ENCODE peak calls at places on chromosomes 12 and 14, in five cellular contexts. E is stomach, D is tibial nerve, F is Panc1, N is IMR-90. P is an unnamed sample.

GRCh38 chr14:32986791-32987545 is 48.3 kb downstream of the NPAS3 start:
- DNase-seq in F (no peak), D (no peak), E (no peak), N (no peak), P (no peak)

GRCh38 chr12:33486058-33486457 is 46.4 kb upstream of the SYT10 start:
- DNase-seq in D (no peak), N (no peak), E (no peak), F (no peak), P (no peak)

GRCh38 chr12:114500775-114501473 is 95.0 kb upstream of the TBX5 start:
- DNase-seq in D (no peak), E (no peak), N (no peak), F (no peak), P (no peak)

GRCh38 chr12:54416908-54417603 is 2.0 kb downstream of the ITGA5 start:
- DNase-seq in D (no peak), N (no peak), E (no peak), F (no peak), P (no peak)

GRCh38 chr14:69491226-69491625 is 6.7 kb downstream of the PLEKHD1 start:
- DNase-seq in D (no peak), E (no peak), N (no peak), F (no peak), P (no peak)

GRCh38 chr14:70013269-70013873 is 134.2 kb downstream of the SMOC1 start:
- DNase-seq in N (peak; percentile 30), D (no peak), E (peak; percentile 58), F (no peak), P (no peak)

GRCh38 chr12:61525331-61525730 is 734.9 kb upstream of the USP15 start:
- DNase-seq in D (no peak), F (no peak), N (no peak), E (no peak), P (no peak)

GRCh38 chr14:44701563-44702263 is 194.6 kb upstream of the FSCB start:
- DNase-seq in D (no peak), F (no peak), E (no peak), N (peak; percentile 2), P (no peak)

GRCh38 chr12:23555808-23556207 is 393.7 kb downstream of the SOX5 start:
- DNase-seq in N (no peak), D (no peak), F (no peak), E (no peak), P (no peak)

GRCh38 chr14:73238941-73239340 is 1.6 kb downstream of the PAPLN start:
- DNase-seq in F (no peak), E (no peak), D (peak; percentile 12), N (no peak), P (no peak)

GRCh38 chr14:75568791-75569190 is 9.6 kb upstream of the FLVCR2 start:
- DNase-seq in N (no peak), E (no peak), F (no peak), D (no peak), P (no peak)

GRCh38 chr12:116490481-116490880 is 68.7 kb upstream of the MAP1LC3B2 start:
- DNase-seq in F (no peak), E (no peak), D (no peak), N (peak; percentile 65), P (no peak)

GRCh38 chr12:120090626-120091295 is 25.8 kb downstream of the RAB35 start:
- DNase-seq in D (no peak), E (no peak), N (no peak), F (no peak), P (no peak)

GRCh38 chr14:32073537-32074189 is 3.4 kb upstream of the ARHGAP5 start:
- DNase-seq in E (peak; percentile 49), D (no peak), F (peak; percentile 64), N (peak; percentile 82), P (peak; percentile 51)

GRCh38 chr14:92555440-92556111 is 42.0 kb downstream of the RIN3 start:
- DNase-seq in E (no peak), F (no peak), N (no peak), D (no peak), P (no peak)

GRCh38 chr12:43407816-43408645 is 144.0 kb downstream of the ADAMTS20 start:
- DNase-seq in F (no peak), D (no peak), N (peak; percentile 50), E (no peak), P (no peak)

GRCh38 chr14:73463411-73463810 is 5.1 kb upstream of the NUMB start:
- DNase-seq in E (peak; percentile 33), D (no peak), F (peak; percentile 39), N (peak; percentile 98), P (no peak)

GRCh38 chr14:77268989-77269595 is 1.9 kb downstream of the NGB start:
- DNase-seq in E (no peak), D (no peak), F (no peak), N (no peak), P (no peak)

GRCh38 chr14:20614038-20614840 is 23.1 kb upstream of the RNASE12 start:
- DNase-seq in D (no peak), N (no peak), F (no peak), E (no peak), P (no peak)

GRCh38 chr12:105076098-105076497 is 8.2 kb downstream of the ALDH1L2 start:
- DNase-seq in D (no peak), E (no peak), N (peak; percentile 71), F (no peak), P (no peak)

GRCh38 chr12:94326727-94327126 is 132.9 kb downstream of the CEP83 start:
- DNase-seq in D (no peak), E (no peak), F (no peak), N (peak; percentile 78), P (no peak)

GRCh38 chr12:59084758-59085383 is 164.6 kb upstream of the LRIG3 start:
- DNase-seq in D (no peak), F (no peak), E (no peak), N (peak; percentile 65), P (no peak)

GRCh38 chr12:116015525-116015924 is 262.0 kb downstream of the MED13L start:
- DNase-seq in N (peak; percentile 68), D (no peak), E (no peak), F (no peak), P (no peak)

GRCh38 chr12:56878010-56878339 is 56.2 kb downstream of the SDR9C7 start:
- DNase-seq in E (no peak), N (no peak), D (no peak), F (no peak), P (no peak)

GRCh38 chr12:56884421-56884820 is 49.8 kb downstream of the SDR9C7 start:
- DNase-seq in D (no peak), E (no peak), N (no peak), F (no peak), P (no peak)

GRCh38 chr12:56885316-56885715 is 48.9 kb downstream of the SDR9C7 start:
- DNase-seq in E (no peak), F (no peak), D (no peak), N (no peak), P (no peak)

GRCh38 chr12:56877195-56878009 is 56.8 kb downstream of the SDR9C7 start:
- DNase-seq in D (no peak), N (no peak), E (no peak), F (no peak), P (no peak)

GRCh38 chr12:56880416-56881035 is 53.7 kb downstream of the SDR9C7 start:
- DNase-seq in N (no peak), D (no peak), F (no peak), E (no peak), P (no peak)
- H3K27ac ChIP-seq in N (no peak overlapping the region), D (no peak overlapping the region), F (no peak overlapping the region), E (no peak overlapping the region), P (no peak overlapping the region)

GRCh38 chr12:65208957-65209654 is 39.7 kb downstream of the LEMD3 start:
- DNase-seq in N (no peak), F (no peak), D (no peak), E (no peak), P (no peak)

GRCh38 chr12:65205886-65206285 is 36.5 kb downstream of the LEMD3 start:
- DNase-seq in D (no peak), N (no peak), F (no peak), E (no peak), P (no peak)

GRCh38 chr12:65203376-65203775 is 34.0 kb downstream of the LEMD3 start:
- DNase-seq in F (no peak), N (no peak), E (no peak), D (no peak), P (no peak)

GRCh38 chr12:65208125-65208524 is 38.7 kb downstream of the LEMD3 start:
- DNase-seq in D (no peak), F (no peak), E (no peak), N (no peak), P (no peak)

DNA sequence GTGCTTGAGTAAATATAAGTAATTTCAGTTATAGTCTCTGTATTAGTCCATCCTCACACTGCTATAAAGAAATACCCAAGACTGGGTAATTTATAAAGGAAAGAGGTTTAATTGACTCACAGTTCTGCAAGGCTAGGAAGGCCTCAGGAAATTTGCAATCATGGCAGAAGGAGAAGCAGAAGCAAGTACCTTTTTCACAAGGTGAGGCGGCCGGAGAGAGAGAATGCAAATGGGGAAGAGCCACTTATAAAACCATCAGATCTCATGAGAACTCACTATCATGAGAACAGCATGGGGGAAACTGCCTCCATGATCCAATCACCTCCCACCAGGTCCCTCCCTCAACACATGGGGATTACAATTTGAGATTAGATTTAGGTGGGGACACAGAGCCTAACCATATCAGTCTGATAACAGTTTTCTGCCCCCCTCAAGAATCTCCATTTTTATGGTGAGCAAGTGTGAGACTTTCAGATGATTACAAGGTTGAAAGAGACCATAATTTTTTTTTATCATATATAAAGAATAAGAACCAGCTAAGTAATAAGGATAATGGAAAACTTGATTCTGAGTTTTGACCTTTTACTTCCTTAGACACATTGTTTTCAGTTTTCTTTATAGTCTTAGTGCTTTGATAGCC is 35.6 kb downstream of the LEMD3 start:
- DNase-seq in N (no peak), E (no peak), D (no peak), F (no peak), P (no peak)
- TF ChIP-seq CTCF in N (no peak), E (no peak), D (no peak), F (no peak), P (no peak)

GRCh38 chr12:132342322-132342721 is 12.9 kb upstream of the GALNT9 start:
- DNase-seq in F (no peak), N (no peak), D (no peak), E (no peak), P (no peak)

GRCh38 chr12:132339856-132340255 is 10.5 kb upstream of the GALNT9 start:
- DNase-seq in D (no peak), F (no peak), N (no peak), E (no peak), P (no peak)

GRCh38 chr12:132338781-132339180 is 9.4 kb upstream of the GALNT9 start:
- DNase-seq in F (no peak), N (no peak), E (no peak), D (no peak), P (no peak)

GRCh38 chr12:132341318-132342050 is 12.1 kb upstream of the GALNT9 start:
- DNase-seq in D (no peak), N (no peak), E (no peak), F (no peak), P (no peak)

GRCh38 chr12:132340266-132341035 is 11.1 kb upstream of the GALNT9 start:
- DNase-seq in N (no peak), E (no peak), F (no peak), D (no peak), P (no peak)
- H3K9me3 ChIP-seq in N (peaks cover 34% of the 10 kb centered on the region), E (no peaks in the 10 kb centered on the region), F (no peaks in the 10 kb centered on the region), D (no peaks in the 10 kb centered on the region), P (no peaks in the 10 kb centered on the region)

DNA sequence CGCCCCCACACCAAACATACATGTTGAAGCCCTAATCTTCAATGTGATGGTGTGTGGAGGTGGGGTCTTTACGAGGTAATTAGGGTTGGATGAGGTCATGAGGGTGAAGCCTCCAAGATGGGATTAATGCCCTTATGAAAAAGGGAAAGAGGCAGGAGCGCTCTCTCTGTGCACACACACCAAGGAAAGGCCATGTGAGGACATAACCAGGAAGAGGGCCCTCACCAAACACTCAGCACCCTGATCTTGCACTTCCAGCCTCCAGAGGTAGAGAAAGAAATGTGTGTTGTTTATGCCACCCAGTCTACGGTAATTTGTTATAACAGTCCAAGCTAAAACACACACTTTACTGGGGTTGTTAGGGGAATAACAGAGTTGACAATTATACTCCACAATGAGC is 14.6 kb upstream of the PITPNM2 start:
- DNase-seq in F (no peak), E (no peak), N (no peak), D (no peak), P (no peak)
- H3K27ac ChIP-seq in F (no peak overlapping the region), E (no peak overlapping the region), N (no peak overlapping the region), D (no peak overlapping the region), P (no peak overlapping the region)